ENCODE peak calls at places on chromosomes 1 and 21, in eight cellular contexts. Z is prostate gland; S is CD4-positive, alpha-beta memory T cell; G is effector memory CD4-positive, alpha-beta T cell; B is left lung; A is K562; Q is body of pancreas; J is HCT116. I is an unnamed sample. For H3K4me1, the result is how much of the 10 kb centered on the place peaks cover.

GRCh38 chr1:165894591-165894990 is 67.2 kb downstream of the UCK2 start:
- DNase-seq in Z (no peak), S (no peak), G (no peak), B (no peak), A (no peak), Q (no peak), J (no peak), I (no peak)

GRCh38 chr1:208652300-208653160 is 408.3 kb upstream of the PLXNA2 start:
- DNase-seq in Z (peak), S (no peak), G (no peak), B (no peak), A (peak), Q (peak), J (peak), I (peak)

GRCh38 chr1:231124746-231125145 is 37.1 kb upstream of the TRIM67 start:
- DNase-seq in Z (no peak), S (no peak), G (no peak), B (no peak), A (no peak), Q (no peak), J (no peak), I (no peak)

GRCh38 chr1:24996983-24997893 is 67.2 kb upstream of the RUNX3 start:
- DNase-seq in Z (no peak), S (no peak), G (no peak), B (no peak), A (no peak), Q (no peak), J (no peak), I (no peak)

GRCh38 chr21:40752125-40752524 is 94.8 kb downstream of the DSCAM start:
- DNase-seq in Z (no peak), S (no peak), G (no peak), B (no peak), A (no peak), Q (no peak), J (no peak), I (no peak)

GRCh38 chr1:57440096-57440495 is 16.2 kb upstream of the DAB1 start:
- DNase-seq in Z (no peak), S (no peak), G (no peak), B (no peak), A (no peak), Q (no peak), J (no peak), I (no peak)

GRCh38 chr21:37742532-37742931 is 173.7 kb downstream of the KCNJ6 start:
- DNase-seq in Z (no peak), S (no peak), G (no peak), B (no peak), A (no peak), Q (no peak), J (no peak), I (no peak)

GRCh38 chr1:29946057-29946456 is 709.7 kb downstream of the PTPRU start:
- DNase-seq in Z (no peak), S (no peak), G (no peak), B (no peak), A (no peak), Q (no peak), J (no peak), I (no peak)

GRCh38 chr1:236336084-236336483 is 54.3 kb upstream of the ERO1B start:
- DNase-seq in Z (no peak), S (no peak), G (no peak), B (no peak), A (no peak), Q (no peak), J (no peak), I (no peak)

GRCh38 chr1:2448098-2448445 is 28.0 kb upstream of the PLCH2 start:
- DNase-seq in Z (no peak), S (no peak), G (no peak), B (no peak), A (peak), Q (no peak), J (no peak), I (no peak)

GRCh38 chr1:10122926-10123325 is 87.4 kb upstream of the KIF1B start:
- DNase-seq in Z (no peak), S (no peak), G (no peak), B (no peak), A (no peak), Q (no peak), J (no peak), I (no peak)

GRCh38 chr1:207925210-207925609 is 14.3 kb upstream of the CD34 start:
- DNase-seq in Z (peak), S (no peak), G (no peak), B (no peak), A (no peak), Q (no peak), J (no peak), I (no peak)

GRCh38 chr1:101207891-101208290 is 28.9 kb upstream of the S1PR1 start:
- DNase-seq in Z (no peak), S (no peak), G (no peak), B (no peak), A (no peak), Q (no peak), J (no peak), I (no peak)

GRCh38 chr21:43637530-43637929 is 21.8 kb downstream of the HSF2BP start:
- DNase-seq in Z (no peak), S (no peak), G (no peak), B (no peak), A (no peak), Q (no peak), J (no peak), I (no peak)

GRCh38 chr21:36584980-36585940 is 105.3 kb upstream of the CLDN14 start:
- DNase-seq in Z (peak), S (no peak), G (no peak), B (no peak), A (no peak), Q (no peak), J (no peak), I (no peak)

GRCh38 chr1:197486948-197487347 is 218.9 kb downstream of the CRB1 start:
- DNase-seq in Z (no peak), S (peak), G (no peak), B (no peak), A (no peak), Q (peak), J (no peak), I (no peak)

GRCh38 chr1:208820600-208821232 is 576.5 kb upstream of the PLXNA2 start:
- DNase-seq in Z (no peak), S (no peak), G (no peak), B (no peak), A (no peak), Q (no peak), J (no peak), I (no peak)

GRCh38 chr21:45116066-45116465 is 41.7 kb downstream of the ADARB1 start:
- DNase-seq in Z (no peak), S (no peak), G (no peak), B (no peak), A (no peak), Q (no peak), J (no peak), I (no peak)

GRCh38 chr1:68204965-68205630 is 27.2 kb downstream of the WLS start:
- DNase-seq in Z (no peak), S (no peak), G (no peak), B (no peak), A (no peak), Q (peak), J (no peak), I (no peak)

GRCh38 chr1:21939650-21940374 is 2.7 kb upstream of the HSPG2 start:
- DNase-seq in Z (peak), S (no peak), G (no peak), B (peak), A (peak), Q (peak), J (peak), I (peak)

GRCh38 chr1:93345633-93346471 is at the start of gene DR1:
- DNase-seq in Z (peak), S (peak), G (peak), B (peak), A (peak), Q (peak), J (peak), I (peak)
- H3K4me1 ChIP-seq in Z (under half), S (under half), G (under half), B (under half), A (under half), Q (under half), J (under half), I (under half)

GRCh38 chr1:51675177-51675780 is 58.4 kb downstream of the OSBPL9 start:
- DNase-seq in Z (no peak), S (no peak), G (no peak), B (no peak), A (no peak), Q (no peak), J (no peak), I (no peak)
- H3K4me1 ChIP-seq in Z (under half), S (under half), G (under half), B (under half), A (under half), Q (under half), J (under half), I (under half)

DNA sequence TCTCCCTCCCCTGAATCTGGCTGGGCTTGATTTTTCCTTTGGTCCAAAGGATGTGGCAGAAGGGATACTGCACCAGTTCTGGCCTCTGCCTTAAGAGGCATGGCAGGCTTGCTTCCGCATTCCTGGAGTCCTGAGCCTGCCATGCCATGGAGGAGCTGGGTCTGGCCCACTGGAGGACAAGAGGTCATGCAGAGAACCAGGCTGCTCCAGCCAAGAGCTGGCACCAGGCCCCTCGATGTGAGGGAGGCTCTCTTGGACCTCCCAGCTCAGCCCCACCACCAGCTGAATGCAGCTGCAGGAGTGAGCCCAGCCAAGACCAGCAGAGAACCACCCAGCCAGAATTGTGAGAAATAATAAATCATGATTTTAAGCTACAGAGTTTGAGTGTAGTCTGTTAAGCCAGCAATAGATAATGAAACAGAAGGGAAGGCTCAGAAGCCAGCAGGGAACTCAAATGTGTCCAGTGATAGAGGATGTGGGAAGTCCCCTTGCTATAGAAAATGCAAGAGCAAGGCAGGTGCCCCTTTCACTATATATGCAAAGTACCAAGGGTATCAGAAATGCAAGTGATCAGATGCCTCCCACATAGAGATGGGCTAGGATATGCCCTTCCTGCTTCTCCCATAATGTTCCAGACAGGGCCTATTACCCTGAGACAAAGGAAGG is 118.4 kb downstream of the HIVEP3 start:
- DNase-seq in Z (no peak), S (no peak), G (no peak), B (no peak), A (no peak), Q (no peak), J (no peak), I (no peak)
- H3K4me1 ChIP-seq in Z (under half), S (half or more), G (under half), B (under half), A (under half), Q (under half), J (under half), I (under half)

GRCh38 chr1:64920936-64921589 is 45.3 kb downstream of the JAK1 start:
- DNase-seq in Z (no peak), S (no peak), G (no peak), B (no peak), A (no peak), Q (no peak), J (no peak), I (no peak)

GRCh38 chr1:64921761-64922160 is 44.6 kb downstream of the JAK1 start:
- DNase-seq in Z (no peak), S (no peak), G (no peak), B (no peak), A (no peak), Q (no peak), J (no peak), I (no peak)

GRCh38 chr1:64923294-64923718 is 43.0 kb downstream of the JAK1 start:
- DNase-seq in Z (no peak), S (peak), G (no peak), B (no peak), A (no peak), Q (no peak), J (no peak), I (no peak)

GRCh38 chr1:64925594-64925993 is 40.8 kb downstream of the JAK1 start:
- DNase-seq in Z (no peak), S (no peak), G (no peak), B (no peak), A (no peak), Q (no peak), J (no peak), I (no peak)

DNA sequence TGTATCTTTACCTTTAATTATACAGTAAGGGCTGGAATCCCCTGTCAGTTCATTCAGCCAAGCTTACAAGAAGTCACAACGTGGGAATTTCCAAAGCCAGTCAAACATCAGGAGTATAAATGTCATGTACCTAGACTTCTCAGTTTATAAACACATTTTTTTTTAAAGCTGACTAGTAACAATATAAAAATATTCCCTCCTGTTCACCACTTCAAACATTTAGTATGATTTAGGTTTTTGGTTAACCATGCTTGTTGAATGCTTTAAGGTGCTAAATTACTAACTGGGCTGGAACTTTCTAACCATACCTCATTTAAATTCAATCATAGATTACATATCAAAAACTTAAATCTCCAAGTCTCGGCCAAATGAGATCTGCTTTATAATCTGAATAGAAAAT is 44.0 kb downstream of the JAK1 start:
- DNase-seq in Z (no peak), S (peak), G (no peak), B (no peak), A (no peak), Q (no peak), J (no peak), I (no peak)
- H3K4me1 ChIP-seq in Z (under half), S (half or more), G (half or more), B (half or more), A (under half), Q (half or more), J (under half), I (under half)

I was measured in HAP-1.